ENCODE peak calls at places on chromosomes 5 and 9, in seven cellular contexts. O, B, S, N, I, Z and R are unnamed samples.

GRCh38 chr9:13532407-13532806 is 252.9 kb upstream of the MPDZ start:
- DNase-seq in O (no peak), B (no peak), S (no peak), N (peak), I (no peak), Z (no peak), R (no peak)

GRCh38 chr9:86126998-86127972 is 27.9 kb upstream of the GOLM1 start:
- DNase-seq in O (no peak), B (peak), S (peak), N (peak), I (peak), Z (peak), R (peak)

GRCh38 chr9:114770991-114771390 is 34.8 kb downstream of the TNFSF15 start:
- DNase-seq in O (no peak), B (no peak), S (no peak), N (no peak), I (no peak), Z (no peak), R (no peak)

GRCh38 chr9:129401623-129402340 is 219.1 kb downstream of the C9orf50 start:
- DNase-seq in O (no peak), B (no peak), S (no peak), N (no peak), I (no peak), Z (no peak), R (no peak)

GRCh38 chr5:68216737-68217231 is 1.2 kb downstream of the PIK3R1 start:
- DNase-seq in O (no peak), B (no peak), S (no peak), N (no peak), I (no peak), Z (no peak), R (no peak)

GRCh38 chr5:98424681-98425454 is 348.6 kb upstream of the RGMB start:
- DNase-seq in O (no peak), B (no peak), S (no peak), N (no peak), I (no peak), Z (no peak), R (no peak)

GRCh38 chr9:93488239-93488638 is 34.9 kb upstream of the FAM120AOS start:
- DNase-seq in O (no peak), B (no peak), S (no peak), N (no peak), I (no peak), Z (no peak), R (no peak)

GRCh38 chr9:129141066-129142041 is 30.1 kb downstream of the PTPA start:
- DNase-seq in O (no peak), B (peak), S (peak), N (peak), I (no peak), Z (no peak), R (peak)

GRCh38 chr5:1800470-1801060 is 642 bp upstream of the NDUFS6 start:
- DNase-seq in O (no peak), B (peak), S (no peak), N (peak), I (no peak), Z (peak), R (no peak)

GRCh38 chr9:28887188-28887884 is 1314.1 kb upstream of the C9orf72 start:
- DNase-seq in O (no peak), B (no peak), S (no peak), N (peak), I (no peak), Z (no peak), R (no peak)

GRCh38 chr9:131838581-131839280 is 98.9 kb upstream of the RAPGEF1 start:
- DNase-seq in O (no peak), B (no peak), S (no peak), N (no peak), I (no peak), Z (no peak), R (no peak)

GRCh38 chr5:38715671-38716070 is 130.1 kb upstream of the OSMR start:
- DNase-seq in O (no peak), B (no peak), S (no peak), N (no peak), I (no peak), Z (no peak), R (no peak)